ENCODE peak calls at places on chromosomes 5 and 9, in five cellular contexts. T is PC-9; P is tibial artery; Y is dorsolateral prefrontal cortex; I is CD4-positive, alpha-beta memory T cell. B is an unnamed sample.

GRCh38 chr5:87408219-87408618 is 4.5 kb downstream of the CCNH start:
- DNase-seq in T (no peak), P (no peak), Y (no peak), I (peak; percentile 33), B (no peak)

GRCh38 chr9:113562653-113563381 is 99.3 kb downstream of the RGS3 start:
- DNase-seq in T (no peak), P (peak; percentile 51), Y (no peak), I (no peak), B (no peak)

GRCh38 chr5:4185127-4185526 is 589.5 kb downstream of the IRX1 start:
- DNase-seq in T (no peak), P (no peak), Y (no peak), I (no peak), B (no peak)

GRCh38 chr5:16467363-16468219 is 2.0 kb upstream of the ZNF622 start:
- DNase-seq in T (no peak), P (no peak), Y (no peak), I (no peak), B (no peak)

GRCh38 chr5:91884036-91884435 is 500.9 kb upstream of the ARRDC3 start:
- DNase-seq in T (no peak), P (no peak), Y (no peak), I (no peak), B (no peak)

GRCh38 chr9:8430945-8431344 is 631.4 kb upstream of the DMAC1 start:
- DNase-seq in T (no peak), P (no peak), Y (no peak), I (no peak), B (no peak)

GRCh38 chr9:114433086-114433485 is 45.3 kb upstream of the AKNA start:
- DNase-seq in T (no peak), P (no peak), Y (no peak), I (no peak), B (no peak)

GRCh38 chr9:126587187-126588185 is 26.2 kb upstream of the LMX1B start:
- DNase-seq in T (no peak), P (no peak), Y (peak; percentile 56), I (no peak), B (no peak)

GRCh38 chr9:12464368-12464767 is 228.8 kb upstream of the TYRP1 start:
- DNase-seq in T (no peak), P (no peak), Y (no peak), I (no peak), B (no peak)

GRCh38 chr9:22107646-22108045 is 98.5 kb upstream of the CDKN2B start:
- DNase-seq in T (no peak), P (no peak), Y (no peak), I (no peak), B (no peak)

GRCh38 chr9:3012843-3013242 is 168.9 kb upstream of the PUM3 start:
- DNase-seq in T (no peak), P (no peak), Y (no peak), I (no peak), B (no peak)

DNA sequence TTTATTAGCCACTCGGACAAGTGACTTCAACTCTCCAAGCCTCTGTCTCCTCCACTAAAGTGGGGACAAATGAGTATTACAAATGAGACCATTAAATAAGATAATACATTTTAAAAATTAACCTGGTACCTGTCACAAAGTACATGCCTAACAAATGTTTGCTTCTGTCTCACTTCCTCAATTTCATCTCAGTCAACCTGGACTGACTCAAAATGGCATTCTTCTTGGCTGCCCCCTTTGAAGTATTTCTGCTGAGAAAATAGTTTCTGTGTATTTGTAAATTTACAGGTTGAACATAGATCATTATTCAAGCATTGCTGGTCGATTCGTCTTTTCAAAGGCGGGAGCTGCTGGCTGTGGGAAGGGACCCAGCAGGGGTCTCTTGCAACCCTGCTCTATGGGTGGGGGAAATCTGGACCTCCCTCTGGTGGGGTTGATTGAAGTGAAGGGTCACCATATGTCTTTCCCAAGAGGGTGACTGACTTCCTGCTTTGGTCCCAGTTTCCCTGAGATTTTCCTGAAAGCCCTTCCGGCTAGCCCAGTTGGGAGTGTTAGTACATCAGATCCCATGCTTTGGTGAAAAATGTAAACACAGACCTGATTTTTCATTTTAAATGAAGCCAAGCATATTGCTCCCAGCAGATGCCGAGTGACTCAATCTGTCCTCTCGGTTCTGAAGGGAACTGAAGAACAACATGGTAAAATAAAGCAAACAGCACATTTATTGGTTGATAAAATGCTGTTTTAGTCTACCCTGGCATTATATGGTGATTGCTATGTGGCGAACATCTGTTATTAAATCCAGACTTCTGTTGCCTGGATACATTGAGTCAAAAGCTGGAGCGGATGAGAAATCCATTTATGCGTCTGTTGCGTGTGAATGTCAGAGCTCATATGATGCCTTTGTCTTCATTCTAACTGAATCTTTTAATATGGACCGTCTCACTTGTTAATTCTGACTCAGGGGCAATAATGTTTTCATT is 73.1 kb downstream of the KCNIP1 start:
- DNase-seq in T (no peak), P (no peak), Y (no peak), I (no peak), B (peak; percentile 31)
- H3K27me3 ChIP-seq in T (no peaks in the 10 kb centered on the region), P (no peaks in the 10 kb centered on the region), Y (peaks cover 4% of the 10 kb centered on the region), I (no peaks in the 10 kb centered on the region), B (no peaks in the 10 kb centered on the region)

DNA sequence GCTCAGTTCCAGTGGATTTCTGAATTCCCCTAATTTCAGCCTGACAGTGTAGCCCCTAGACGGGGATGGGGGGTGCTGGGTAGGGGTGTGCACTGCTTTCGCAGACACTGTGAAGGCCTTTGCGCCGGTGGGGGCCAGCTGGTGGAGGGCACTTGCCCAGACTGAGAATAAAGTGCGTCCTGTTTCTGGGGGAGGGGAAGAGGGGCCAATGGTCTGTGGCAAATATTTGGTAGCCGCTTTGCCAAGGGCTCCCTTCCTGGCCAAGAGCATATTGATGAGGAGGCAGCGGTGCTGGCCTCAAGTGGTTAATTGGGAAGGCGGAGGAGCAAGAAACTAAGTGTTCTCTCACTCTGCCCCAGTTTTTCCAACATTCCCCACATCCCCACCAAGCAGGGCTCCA is 1.4 kb downstream of the CXCL14 start:
- DNase-seq in T (no peak), P (no peak), Y (no peak), I (no peak), B (no peak)
- H3K27me3 ChIP-seq in T (peaks cover 82% of the 10 kb centered on the region), P (no peaks in the 10 kb centered on the region), Y (peaks cover 48% of the 10 kb centered on the region), I (no peaks in the 10 kb centered on the region), B (peaks cover 45% of the 10 kb centered on the region)

GRCh38 chr5:531749-532315 is 7.6 kb upstream of the SLC9A3 start:
- DNase-seq in T (no peak), P (no peak), Y (no peak), I (no peak), B (no peak)
- H3K27me3 ChIP-seq in T (peaks cover 84% of the 10 kb centered on the region), P (no peaks in the 10 kb centered on the region), Y (peaks cover 81% of the 10 kb centered on the region), I (peaks cover 19% of the 10 kb centered on the region), B (peaks cover 33% of the 10 kb centered on the region)

DNA sequence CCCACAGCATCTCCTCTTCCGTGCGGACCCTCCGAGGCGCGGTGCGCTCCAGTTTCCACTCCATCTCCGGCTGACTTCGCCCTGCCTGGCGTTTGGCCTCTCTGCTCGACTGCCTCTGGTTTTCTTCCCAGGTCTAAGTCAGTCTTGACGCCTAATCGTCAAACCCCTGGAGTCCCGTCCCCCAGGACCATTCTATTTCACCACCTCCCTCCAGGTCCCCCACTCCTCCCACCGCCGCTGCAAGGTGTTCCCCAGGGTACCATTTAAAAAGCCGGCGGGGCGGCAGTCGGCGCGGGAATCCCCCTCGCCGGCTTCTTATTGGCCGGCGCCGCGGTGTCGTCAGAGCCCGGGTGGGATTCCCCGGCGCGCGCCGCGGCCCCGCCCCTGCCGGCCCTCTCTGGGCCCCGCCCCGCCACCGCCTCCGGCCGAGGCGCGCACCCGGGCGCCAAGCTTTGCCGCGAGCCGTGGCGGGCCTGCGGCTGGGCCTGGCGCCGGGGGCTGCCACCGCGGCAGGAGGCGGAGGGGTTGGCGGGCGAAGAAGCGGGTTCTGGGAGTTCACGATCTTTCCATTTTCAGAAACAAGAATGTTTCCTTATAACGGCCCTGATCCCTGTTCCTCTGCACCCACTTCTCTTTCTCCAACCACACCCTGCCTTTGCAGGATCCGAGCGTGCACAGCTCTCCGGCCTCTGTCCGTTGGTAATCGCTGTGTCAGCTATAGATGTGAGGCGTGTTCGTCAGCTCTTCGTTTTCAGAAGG is at the start of gene CDC20B:
- DNase-seq in T (peak; percentile 65), P (peak; percentile 72), Y (peak; percentile 21), I (peak; percentile 71), B (peak; percentile 79)
- H3K27me3 ChIP-seq in T (no peaks in the 10 kb centered on the region), P (no peaks in the 10 kb centered on the region), Y (peaks cover 84% of the 10 kb centered on the region), I (peaks cover 37% of the 10 kb centered on the region), B (no peaks in the 10 kb centered on the region)

GRCh38 chr5:170206958-170207357 is 25.8 kb upstream of the C5orf58 start:
- DNase-seq in T (no peak), P (no peak), Y (no peak), I (no peak), B (no peak)
- H3K27me3 ChIP-seq in T (no peaks in the 10 kb centered on the region), P (no peaks in the 10 kb centered on the region), Y (no peaks in the 10 kb centered on the region), I (no peaks in the 10 kb centered on the region), B (peaks cover 3% of the 10 kb centered on the region)

DNA sequence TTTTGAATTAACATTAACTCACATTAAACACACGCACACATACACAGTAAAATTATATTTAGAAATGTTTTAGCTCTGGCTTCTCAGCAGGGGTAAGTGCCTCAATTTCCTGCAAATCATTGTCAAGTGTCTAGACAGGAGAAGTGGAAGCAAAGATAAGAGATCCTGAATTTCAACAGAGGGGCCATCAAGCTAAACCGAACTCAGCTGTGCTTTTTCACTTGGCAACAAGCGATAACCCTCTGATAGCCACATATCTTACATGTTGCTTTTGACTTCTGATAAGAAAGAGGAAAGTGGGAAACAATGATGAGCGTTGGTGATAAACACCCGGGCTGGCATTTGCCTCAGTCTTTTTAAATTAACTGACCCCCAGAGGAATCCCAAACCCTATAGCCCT is 79.7 kb upstream of the SPDL1 start:
- DNase-seq in T (no peak), P (no peak), Y (no peak), I (no peak), B (no peak)
- H3K27me3 ChIP-seq in T (no peaks in the 10 kb centered on the region), P (no peaks in the 10 kb centered on the region), Y (no peaks in the 10 kb centered on the region), I (no peaks in the 10 kb centered on the region), B (no peaks in the 10 kb centered on the region)

DNA sequence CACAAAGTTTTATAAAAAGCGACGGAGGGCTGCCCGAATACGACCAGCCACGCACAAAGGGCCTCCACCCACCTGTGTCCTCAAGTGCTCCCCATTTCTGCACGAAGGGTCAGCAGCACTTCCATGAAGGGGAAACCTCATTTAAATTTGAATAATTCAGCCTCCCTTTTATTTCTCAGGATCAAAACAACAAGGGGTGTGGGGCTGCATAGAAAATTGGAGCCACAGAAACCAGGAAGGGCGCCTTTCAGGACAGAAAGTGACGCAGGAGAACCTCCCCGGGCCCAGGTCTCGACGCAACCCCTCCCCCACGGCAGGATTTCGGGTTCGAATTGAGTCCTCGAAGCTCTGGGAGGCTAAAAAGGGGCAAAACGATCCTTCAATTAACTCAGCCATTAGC is 2.1 kb downstream of the NRARP start:
- DNase-seq in T (no peak), P (no peak), Y (no peak), I (no peak), B (no peak)
- H3K27me3 ChIP-seq in T (no peaks in the 10 kb centered on the region), P (peaks cover 10% of the 10 kb centered on the region), Y (peaks cover 30% of the 10 kb centered on the region), I (peaks cover 26% of the 10 kb centered on the region), B (peaks cover 7% of the 10 kb centered on the region)

GRCh38 chr5:66015296-66015960 is 89.1 kb downstream of the ERBIN start:
- DNase-seq in T (no peak), P (no peak), Y (no peak), I (no peak), B (no peak)

GRCh38 chr5:66009277-66009676 is 82.9 kb downstream of the ERBIN start:
- DNase-seq in T (no peak), P (no peak), Y (no peak), I (no peak), B (no peak)

GRCh38 chr5:66013906-66014305 is 87.5 kb downstream of the ERBIN start:
- DNase-seq in T (no peak), P (no peak), Y (no peak), I (no peak), B (no peak)

GRCh38 chr5:66010476-66010875 is 84.1 kb downstream of the ERBIN start:
- DNase-seq in T (no peak), P (no peak), Y (no peak), I (peak; percentile 44), B (no peak)

GRCh38 chr5:66012271-66012670 is 85.9 kb downstream of the ERBIN start:
- DNase-seq in T (no peak), P (no peak), Y (no peak), I (no peak), B (no peak)
- H3K27me3 ChIP-seq in T (no peaks in the 10 kb centered on the region), P (no peaks in the 10 kb centered on the region), Y (no peaks in the 10 kb centered on the region), I (no peaks in the 10 kb centered on the region), B (no peaks in the 10 kb centered on the region)

B was measured in MG63.